ENCODE peak calls at places on chromosomes 6 and 20, in ten cellular contexts. O is fibroblast of the aortic adventitia, Q is Calu3, A is HFF-Myc, V is A549, B is nephron progenitor cell, U is H1, Z is heart right ventricle, N is pancreas, W is AG09309. F is an unnamed sample.

GRCh38 chr6:110878751-110879539 is 4.4 kb downstream of the AMD1 start:
- DNase-seq in O (peak; percentile 59), Q (peak; percentile 29), A (no peak), V (peak; percentile 38), B (peak; percentile 42), U (no peak), Z (no peak), N (no peak), W (no peak), F (no peak)

GRCh38 chr6:145733770-145734169 is 1.6 kb downstream of the EPM2A start:
- DNase-seq in O (no peak), Q (no peak), A (no peak), V (no peak), B (no peak), U (no peak), Z (no peak), N (no peak), W (no peak), F (no peak)

GRCh38 chr6:154138806-154139205 is 99.8 kb downstream of the OPRM1 start:
- DNase-seq in O (no peak), Q (no peak), A (no peak), V (no peak), B (no peak), U (no peak), Z (no peak), N (no peak), W (no peak), F (no peak)

GRCh38 chr6:37038297-37039198 is 33.1 kb downstream of the FGD2 start:
- DNase-seq in O (peak; percentile 84), Q (no peak), A (no peak), V (no peak), B (no peak), U (no peak), Z (peak; percentile 56), N (peak; percentile 88), W (no peak), F (peak; percentile 37)

GRCh38 chr20:63130654-63131577 is 85.0 kb downstream of the YTHDF1 start:
- DNase-seq in O (no peak), Q (no peak), A (no peak), V (no peak), B (peak; percentile 0), U (no peak), Z (peak; percentile 5), N (peak; percentile 34), W (no peak), F (peak; percentile 44)

GRCh38 chr6:137793805-137794508 is 73.1 kb upstream of the TNFAIP3 start:
- DNase-seq in O (no peak), Q (no peak), A (no peak), V (no peak), B (no peak), U (no peak), Z (no peak), N (no peak), W (no peak), F (no peak)

GRCh38 chr6:170006524-170007467 is 255.4 kb downstream of the ERMARD start:
- DNase-seq in O (no peak), Q (no peak), A (no peak), V (no peak), B (no peak), U (peak; percentile 82), Z (no peak), N (peak; percentile 45), W (no peak), F (no peak)

GRCh38 chr6:147528511-147529145 is 20.1 kb downstream of the SAMD5 start:
- DNase-seq in O (no peak), Q (no peak), A (no peak), V (no peak), B (no peak), U (no peak), Z (no peak), N (no peak), W (peak; percentile 21), F (no peak)

GRCh38 chr6:30883743-30884520 is at the start of gene DDR1:
- DNase-seq in O (peak; percentile 56), Q (peak; percentile 82), A (no peak), V (peak; percentile 58), B (peak; percentile 72), U (no peak), Z (peak; percentile 73), N (peak; percentile 91), W (no peak), F (peak; percentile 84)

GRCh38 chr6:142537612-142538478 is 236.0 kb downstream of the ADGRG6 start:
- DNase-seq in O (peak; percentile 36), Q (no peak), A (no peak), V (no peak), B (no peak), U (peak; percentile 9), Z (no peak), N (no peak), W (no peak), F (no peak)

GRCh38 chr6:3297909-3298308 is 39.2 kb downstream of the PSMG4 start:
- DNase-seq in O (no peak), Q (no peak), A (no peak), V (no peak), B (no peak), U (no peak), Z (no peak), N (no peak), W (no peak), F (no peak)

GRCh38 chr20:42027746-42028268 is 409.6 kb upstream of the CHD6 start:
- DNase-seq in O (no peak), Q (no peak), A (no peak), V (no peak), B (no peak), U (no peak), Z (no peak), N (no peak), W (no peak), F (no peak)

GRCh38 chr6:47153066-47153755 is 111.1 kb upstream of the ADGRF1 start:
- DNase-seq in O (peak; percentile 25), Q (peak; percentile 31), A (no peak), V (peak; percentile 48), B (no peak), U (no peak), Z (no peak), N (no peak), W (no peak), F (no peak)

GRCh38 chr20:26135325-26136110 is 438.9 kb upstream of the ZNF337 start:
- DNase-seq in O (no peak), Q (no peak), A (no peak), V (no peak), B (no peak), U (no peak), Z (no peak), N (no peak), W (no peak), F (no peak)

GRCh38 chr20:45450097-45450818 is 19.3 kb upstream of the WFDC2 start:
- DNase-seq in O (peak; percentile 72), Q (peak; percentile 41), A (peak; percentile 30), V (peak; percentile 28), B (no peak), U (no peak), Z (no peak), N (no peak), W (no peak), F (no peak)

GRCh38 chr20:10381477-10381876 is 52.5 kb downstream of the MKKS start:
- DNase-seq in O (peak; percentile 9), Q (no peak), A (no peak), V (no peak), B (no peak), U (no peak), Z (no peak), N (no peak), W (no peak), F (no peak)
- TF ChIP-seq CTCF in O (no peak), Q (no peak), A (no peak), V (peak; percentile 54), B (no peak), U (peak; percentile 13), Z (no peak), N (no peak), W (peak; percentile 16), F (no peak)

GRCh38 chr20:11585752-11586352 is 331.8 kb upstream of the BTBD3 start:
- DNase-seq in O (peak; percentile 15), Q (peak; percentile 10), A (peak; percentile 10), V (no peak), B (no peak), U (no peak), Z (no peak), N (no peak), W (no peak), F (no peak)
- TF ChIP-seq CTCF in O (peak; percentile 22), Q (no peak), A (peak; percentile 3), V (peak; percentile 39), B (peak; percentile 37), U (no peak), Z (peak; percentile 40), N (no peak), W (peak; percentile 23), F (no peak)

GRCh38 chr6:119036076-119036475 is 42.4 kb downstream of the FAM184A start:
- DNase-seq in O (no peak), Q (no peak), A (no peak), V (no peak), B (no peak), U (no peak), Z (no peak), N (no peak), W (no peak), F (no peak)

GRCh38 chr6:119034827-119035458 is 43.5 kb downstream of the FAM184A start:
- DNase-seq in O (no peak), Q (no peak), A (no peak), V (no peak), B (no peak), U (no peak), Z (no peak), N (no peak), W (no peak), F (no peak)

GRCh38 chr6:119037941-119038623 is 40.4 kb downstream of the FAM184A start:
- DNase-seq in O (no peak), Q (no peak), A (no peak), V (no peak), B (no peak), U (no peak), Z (no peak), N (no peak), W (no peak), F (no peak)

GRCh38 chr6:119037264-119037663 is 41.2 kb downstream of the FAM184A start:
- DNase-seq in O (no peak), Q (no peak), A (no peak), V (no peak), B (no peak), U (no peak), Z (no peak), N (no peak), W (no peak), F (no peak)

GRCh38 chr6:119035459-119035858 is 43.0 kb downstream of the FAM184A start:
- DNase-seq in O (no peak), Q (no peak), A (no peak), V (no peak), B (no peak), U (no peak), Z (no peak), N (no peak), W (no peak), F (no peak)
- TF ChIP-seq CTCF in O (no peak), Q (no peak), A (no peak), V (no peak), B (no peak), U (peak; percentile 5), Z (no peak), N (no peak), W (no peak), F (no peak)

DNA sequence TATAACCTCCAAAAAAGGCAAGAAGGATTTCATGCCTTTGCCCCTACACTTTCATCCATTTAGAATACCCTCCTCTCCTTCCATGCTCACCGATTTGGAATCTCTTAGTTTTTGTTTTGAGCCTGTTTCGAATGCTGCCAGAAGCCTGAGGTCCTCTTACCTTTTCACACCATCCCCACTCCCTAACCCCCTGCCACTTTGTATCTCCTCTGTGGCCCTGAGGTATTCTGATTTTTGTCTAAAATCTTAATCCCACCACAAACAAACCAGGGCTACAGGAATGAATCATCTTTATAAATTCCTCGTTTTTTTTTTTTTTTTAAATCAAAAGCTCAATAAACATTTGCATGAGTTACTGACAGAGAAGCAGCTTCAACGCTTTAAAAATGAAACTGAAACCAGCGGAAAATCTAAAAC is 1.6 kb upstream of the RPS12 start:
- DNase-seq in O (no peak), Q (no peak), A (no peak), V (no peak), B (no peak), U (no peak), Z (no peak), N (no peak), W (no peak), F (no peak)
- TF ChIP-seq CTCF in O (no peak), Q (no peak), A (no peak), V (no peak), B (no peak), U (no peak), Z (no peak), N (no peak), W (no peak), F (no peak)

F was measured in mucosa of descending colon.